ENCODE peak calls at places on chromosome 6, in seven cellular contexts. Q, E, A, W, R, Z and P are unnamed samples.
A peak's percentile ranks its signal among the peaks of the same experiment; 100 is the strongest.

GRCh38 chr6:39493174-39493573 is 170.7 kb upstream of the KCNK16 start:
- DNase-seq in Q (no peak), E (no peak), A (peak; percentile 13), W (no peak), R (no peak), Z (peak; percentile 44), P (no peak)

GRCh38 chr6:31900917-31901414 is 920 bp downstream of the ZBTB12 start:
- DNase-seq in Q (peak; percentile 20), E (peak; percentile 77), A (no peak), W (no peak), R (no peak), Z (peak; percentile 6), P (no peak)

GRCh38 chr6:87718662-87719433 is 16.8 kb upstream of the AKIRIN2 start:
- DNase-seq in Q (no peak), E (no peak), A (peak; percentile 46), W (no peak), R (no peak), Z (no peak), P (no peak)

GRCh38 chr6:158938811-158939254 is 61.2 kb downstream of the RSPH3 start:
- DNase-seq in Q (no peak), E (no peak), A (no peak), W (no peak), R (no peak), Z (no peak), P (no peak)

GRCh38 chr6:112468359-112468758 is 121.2 kb downstream of the RFPL4B start:
- DNase-seq in Q (no peak), E (no peak), A (peak; percentile 60), W (no peak), R (no peak), Z (peak; percentile 30), P (no peak)

GRCh38 chr6:3286641-3287171 is 28.0 kb downstream of the PSMG4 start:
- DNase-seq in Q (no peak), E (no peak), A (no peak), W (no peak), R (no peak), Z (no peak), P (no peak)

GRCh38 chr6:87504440-87504839 is 31.7 kb downstream of the SLC35A1 start:
- DNase-seq in Q (no peak), E (no peak), A (peak; percentile 38), W (no peak), R (no peak), Z (no peak), P (no peak)

GRCh38 chr6:57252975-57253374 is 30.9 kb upstream of the RAB23 start:
- DNase-seq in Q (no peak), E (no peak), A (peak; percentile 36), W (no peak), R (peak; percentile 39), Z (no peak), P (no peak)

GRCh38 chr6:141848029-141848890 is 284.5 kb upstream of the GJE1 start:
- DNase-seq in Q (no peak), E (no peak), A (no peak), W (no peak), R (no peak), Z (no peak), P (peak; percentile 26)

GRCh38 chr6:38169826-38170526 is 350.4 kb downstream of the ZFAND3 start:
- DNase-seq in Q (no peak), E (no peak), A (no peak), W (no peak), R (no peak), Z (no peak), P (no peak)

GRCh38 chr6:106973841-106974336 is 640 bp downstream of the CD24 start:
- DNase-seq in Q (no peak), E (peak; percentile 82), A (no peak), W (peak; percentile 77), R (no peak), Z (peak; percentile 52), P (no peak)

GRCh38 chr6:20542927-20543602 is 8.8 kb downstream of the CDKAL1 start:
- DNase-seq in Q (no peak), E (no peak), A (peak; percentile 95), W (no peak), R (peak; percentile 55), Z (no peak), P (no peak)

GRCh38 chr6:125924169-125924568 is 32.4 kb upstream of the HINT3 start:
- DNase-seq in Q (no peak), E (no peak), A (no peak), W (no peak), R (no peak), Z (no peak), P (no peak)

GRCh38 chr6:79246891-79247290 is 12.4 kb upstream of the HMGN3 start:
- DNase-seq in Q (no peak), E (no peak), A (no peak), W (no peak), R (no peak), Z (no peak), P (no peak)

GRCh38 chr6:83867527-83868161 is 8.2 kb downstream of the CYB5R4 start:
- DNase-seq in Q (peak; percentile 15), E (peak; percentile 88), A (peak; percentile 94), W (no peak), R (peak; percentile 57), Z (no peak), P (no peak)

GRCh38 chr6:56359201-56359899 is 112.0 kb upstream of the COL21A1 start:
- DNase-seq in Q (peak; percentile 56), E (no peak), A (peak; percentile 89), W (no peak), R (peak; percentile 52), Z (peak; percentile 82), P (peak; percentile 46)

GRCh38 chr6:149079911-149080501 is 237.5 kb upstream of the TAB2 start:
- DNase-seq in Q (no peak), E (no peak), A (peak; percentile 34), W (no peak), R (peak; percentile 76), Z (peak; percentile 51), P (no peak)

GRCh38 chr6:11120273-11121005 is 8.9 kb upstream of the ERVFRD-1 start:
- DNase-seq in Q (no peak), E (no peak), A (peak; percentile 55), W (no peak), R (peak; percentile 43), Z (no peak), P (no peak)

GRCh38 chr6:32432050-32432450 is 7.6 kb upstream of the HLA-DRA start:
- DNase-seq in Q (no peak), E (no peak), A (peak; percentile 55), W (no peak), R (peak; percentile 5), Z (peak; percentile 20), P (no peak)

GRCh38 chr6:144955392-144955791 is 670.3 kb downstream of the UTRN start:
- DNase-seq in Q (no peak), E (no peak), A (no peak), W (no peak), R (no peak), Z (no peak), P (no peak)

GRCh38 chr6:155150967-155151671 is 112.7 kb upstream of the CLDN20 start:
- DNase-seq in Q (no peak), E (no peak), A (no peak), W (peak; percentile 25), R (no peak), Z (no peak), P (no peak)

GRCh38 chr6:40912158-40912946 is 126.7 kb downstream of the UNC5CL start:
- DNase-seq in Q (peak; percentile 61), E (no peak), A (peak; percentile 36), W (no peak), R (no peak), Z (peak; percentile 56), P (no peak)

GRCh38 chr6:659716-660581 is 3.0 kb upstream of the HUS1B start:
- DNase-seq in Q (no peak), E (no peak), A (no peak), W (no peak), R (no peak), Z (no peak), P (no peak)
- TF ChIP-seq CTCF in Q (no peak), E (no peak), A (no peak), W (no peak), R (no peak), Z (no peak), P (no peak)

GRCh38 chr6:23754197-23754596 is 371.8 kb upstream of the NRSN1 start:
- DNase-seq in Q (no peak), E (no peak), A (no peak), W (no peak), R (no peak), Z (no peak), P (no peak)
- TF ChIP-seq CTCF in Q (no peak), E (no peak), A (no peak), W (peak; percentile 47), R (no peak), Z (no peak), P (no peak)

DNA sequence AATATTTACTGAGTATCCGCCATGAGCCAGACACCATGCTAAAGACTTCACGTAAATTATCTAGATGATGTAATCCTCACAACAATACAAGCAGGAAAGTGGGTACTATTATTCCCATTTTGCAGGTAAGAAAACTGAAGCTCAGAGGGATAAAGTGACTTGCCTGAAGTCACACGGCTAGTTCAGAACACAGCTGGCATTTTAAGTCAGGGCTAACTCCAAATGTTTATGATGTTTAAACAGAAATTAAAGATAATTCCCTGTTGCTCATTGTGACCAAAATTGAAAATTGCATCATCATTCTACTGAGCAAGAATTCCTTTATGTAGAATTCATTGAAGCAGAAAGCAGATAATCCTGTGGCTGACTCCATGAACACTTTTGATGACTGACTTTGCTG is 71.3 kb upstream of the STXBP5 start:
- DNase-seq in Q (no peak), E (no peak), A (peak; percentile 68), W (no peak), R (peak; percentile 24), Z (no peak), P (no peak)
- TF ChIP-seq CTCF in Q (no peak), E (no peak), A (no peak), W (no peak), R (no peak), Z (no peak), P (no peak)

DNA sequence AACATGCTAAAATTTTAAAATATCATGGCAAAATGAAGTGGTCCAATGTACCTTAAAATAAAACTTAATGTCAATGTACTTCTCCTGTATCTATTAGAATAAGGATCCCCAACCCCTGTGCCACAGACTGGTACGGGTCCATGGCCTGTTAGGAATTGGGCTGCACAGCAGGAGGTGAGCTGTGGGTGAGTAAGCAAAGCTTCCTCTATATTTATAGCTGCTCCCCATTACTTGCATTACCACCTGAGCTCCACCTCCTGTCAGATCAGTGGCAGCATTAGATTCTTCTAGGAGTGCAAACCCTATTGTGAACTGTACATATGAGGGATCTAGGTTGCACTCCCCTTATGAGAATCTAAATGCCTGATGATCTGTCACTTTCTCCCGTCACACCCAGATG is 86.0 kb downstream of the SLC16A10 start:
- DNase-seq in Q (no peak), E (no peak), A (no peak), W (no peak), R (no peak), Z (no peak), P (no peak)
- TF ChIP-seq CTCF in Q (no peak), E (no peak), A (no peak), W (no peak), R (no peak), Z (no peak), P (no peak)